ENCODE peak calls at places on chromosomes 1 and 21, in seven cellular contexts. Z, M, J, T, G, F and A are unnamed samples.

GRCh38 chr1:183648042-183648441 is 5.1 kb downstream of the APOBEC4 start:
- DNase-seq in M (no peak), F (no peak), G (no peak), T (no peak), J (no peak), Z (no peak), A (no peak)

GRCh38 chr1:156738407-156738806 is 2.5 kb downstream of the MRPL24 start:
- DNase-seq in G (no peak), T (no peak), M (no peak), Z (no peak), J (no peak), F (no peak), A (no peak)

GRCh38 chr21:31517664-31518402 is 141.7 kb upstream of the SOD1 start:
- DNase-seq in F (no peak), T (no peak), Z (no peak), G (no peak), J (no peak), M (no peak), A (no peak)

GRCh38 chr1:78619803-78620579 is at the start of gene IFI44L:
- DNase-seq in F (no peak), M (peak), G (peak), Z (peak), J (peak), T (no peak), A (no peak)

GRCh38 chr1:114208659-114209215 is 55.1 kb upstream of the SYT6 start:
- DNase-seq in G (no peak), T (no peak), Z (no peak), M (no peak), F (no peak), J (no peak), A (no peak)

GRCh38 chr1:201019321-201019977 is 4.1 kb downstream of the KIF21B start:
- DNase-seq in T (no peak), Z (peak), M (peak), G (peak), F (peak), J (peak), A (peak)

GRCh38 chr1:17137441-17137840 is 18.2 kb upstream of the PADI2 start:
- DNase-seq in G (no peak), J (no peak), T (no peak), Z (no peak), M (no peak), F (no peak), A (no peak)

GRCh38 chr1:30759718-30760281 is 2.2 kb upstream of the LAPTM5 start:
- DNase-seq in G (peak), J (peak), Z (peak), T (no peak), M (no peak), F (no peak), A (no peak)

GRCh38 chr1:64231153-64231552 is 27.7 kb downstream of the UBE2U start:
- DNase-seq in F (no peak), M (no peak), T (no peak), G (no peak), J (no peak), Z (no peak), A (no peak)

GRCh38 chr1:214107322-214108096 is 119.7 kb downstream of the PROX1 start:
- DNase-seq in Z (no peak), J (no peak), M (peak), F (peak), T (no peak), G (no peak), A (peak)